ENCODE peak calls at places on chromosome 3, in four cellular contexts. X is SK-N-SH, J is AG04449, E is bronchial epithelial cell. B is an unnamed sample.

GRCh38 chr3:155231792-155232191 is 61.7 kb downstream of the STRIT1 start:
- DNase-seq in X (no peak), J (no peak), E (no peak), B (no peak)

GRCh38 chr3:115825046-115825445 is 201.7 kb downstream of the GAP43 start:
- DNase-seq in X (no peak), J (no peak), E (peak), B (peak)

GRCh38 chr3:151721294-151721693 is 12.4 kb upstream of the AADACL2 start:
- DNase-seq in X (no peak), J (no peak), E (no peak), B (no peak)

GRCh38 chr3:124266517-124266916 is 274.6 kb upstream of the ROPN1 start:
- DNase-seq in X (peak), J (no peak), E (peak), B (no peak)

GRCh38 chr3:55675478-55675877 is 188.4 kb upstream of the WNT5A start:
- DNase-seq in X (no peak), J (no peak), E (no peak), B (no peak)

GRCh38 chr3:55089211-55089610 is 161.4 kb upstream of the LRTM1 start:
- DNase-seq in X (no peak), J (no peak), E (no peak), B (peak)

GRCh38 chr3:30637310-30638227 is 31.2 kb downstream of the TGFBR2 start:
- DNase-seq in X (no peak), J (no peak), E (no peak), B (no peak)

GRCh38 chr3:126031981-126032471 is 51.9 kb downstream of the SLC41A3 start:
- DNase-seq in X (no peak), J (no peak), E (no peak), B (no peak)

GRCh38 chr3:141894524-141895176 is 18.2 kb downstream of the ATP1B3 start:
- DNase-seq in X (no peak), J (peak), E (peak), B (peak)

GRCh38 chr3:10471337-10471721 is 34.1 kb downstream of the ATP2B2 start:
- DNase-seq in X (no peak), J (no peak), E (no peak), B (no peak)
- H3K4me3 ChIP-seq in X (no peak), J (no peak), E (no peak), B (no peak)

DNA sequence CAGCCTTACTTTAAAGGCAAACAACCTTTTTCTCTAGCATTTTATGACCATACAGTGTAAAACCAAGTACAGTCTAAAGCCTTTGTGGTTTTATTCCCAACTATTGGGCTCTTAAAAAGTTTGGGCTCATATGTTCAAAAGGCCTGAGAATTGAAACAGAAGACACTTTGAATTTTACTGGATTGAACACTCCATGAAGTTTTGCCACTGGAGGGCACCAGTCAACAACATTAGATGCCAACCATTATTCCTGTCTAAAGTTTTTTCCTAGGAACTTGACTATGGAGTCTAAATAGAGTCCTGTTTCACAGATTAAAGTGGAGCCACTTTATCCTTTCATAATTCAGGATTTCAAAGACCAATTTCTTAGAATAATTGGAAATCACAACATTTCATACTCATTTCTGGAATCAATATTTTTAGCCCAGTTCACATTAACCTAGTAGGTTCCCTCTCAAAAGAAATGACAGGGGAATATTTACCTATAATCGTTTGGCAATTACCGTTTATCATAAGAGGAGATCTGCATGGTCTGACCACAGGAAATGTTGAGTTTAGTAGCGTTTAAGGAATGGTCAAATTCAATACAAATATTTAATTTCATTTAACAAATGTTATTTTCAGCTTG is 244.1 kb upstream of the PDZRN3 start:
- DNase-seq in X (peak), J (peak), E (peak), B (peak)
- TF ChIP-seq CTCF in X (peak), J (peak), E (peak), B (peak)

DNA sequence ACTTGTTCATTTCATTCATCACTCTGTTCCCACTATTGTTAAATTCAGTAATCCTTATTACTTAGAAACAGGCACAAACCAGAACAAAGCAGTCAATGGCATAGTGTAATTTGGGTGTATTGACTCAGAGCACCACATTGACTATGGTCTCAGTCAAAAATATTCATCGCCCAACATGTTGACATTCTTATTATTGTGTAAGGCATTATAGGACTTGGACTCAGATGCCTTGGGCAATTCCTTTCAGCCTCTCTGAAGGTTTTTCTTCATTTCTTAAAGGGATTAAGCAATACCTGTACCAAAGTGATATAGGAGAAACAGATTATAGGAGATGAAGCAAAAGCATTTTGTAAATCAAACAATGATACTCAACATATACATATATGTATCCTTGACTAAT is 114.7 kb upstream of the BHLHE40 start:
- DNase-seq in X (no peak), J (no peak), E (peak), B (no peak)
- H3K4me3 ChIP-seq in X (no peak), J (no peak), E (no peak), B (no peak)

GRCh38 chr3:146160233-146160963 is 586 bp downstream of the PLOD2 start:
- DNase-seq in X (peak), J (no peak), E (peak), B (peak)
- TF ChIP-seq CTCF in X (peak), J (peak), E (peak), B (peak)

GRCh38 chr3:170044280-170044679 is 6.5 kb downstream of the GPR160 start:
- DNase-seq in X (no peak), J (no peak), E (no peak), B (no peak)
- H3K4me3 ChIP-seq in X (no peak), J (no peak), E (no peak), B (no peak)

GRCh38 chr3:138347084-138347483 is 1.3 kb upstream of the MRAS start:
- DNase-seq in X (no peak), J (no peak), E (no peak), B (no peak)

GRCh38 chr3:138348950-138349739 is 766 bp downstream of the MRAS start:
- DNase-seq in X (peak), J (no peak), E (no peak), B (no peak)

GRCh38 chr3:138349926-138350665 is 1.7 kb downstream of the MRAS start:
- DNase-seq in X (no peak), J (no peak), E (no peak), B (no peak)

GRCh38 chr3:138351151-138351550 is 2.8 kb downstream of the MRAS start:
- DNase-seq in X (no peak), J (no peak), E (peak), B (no peak)

DNA sequence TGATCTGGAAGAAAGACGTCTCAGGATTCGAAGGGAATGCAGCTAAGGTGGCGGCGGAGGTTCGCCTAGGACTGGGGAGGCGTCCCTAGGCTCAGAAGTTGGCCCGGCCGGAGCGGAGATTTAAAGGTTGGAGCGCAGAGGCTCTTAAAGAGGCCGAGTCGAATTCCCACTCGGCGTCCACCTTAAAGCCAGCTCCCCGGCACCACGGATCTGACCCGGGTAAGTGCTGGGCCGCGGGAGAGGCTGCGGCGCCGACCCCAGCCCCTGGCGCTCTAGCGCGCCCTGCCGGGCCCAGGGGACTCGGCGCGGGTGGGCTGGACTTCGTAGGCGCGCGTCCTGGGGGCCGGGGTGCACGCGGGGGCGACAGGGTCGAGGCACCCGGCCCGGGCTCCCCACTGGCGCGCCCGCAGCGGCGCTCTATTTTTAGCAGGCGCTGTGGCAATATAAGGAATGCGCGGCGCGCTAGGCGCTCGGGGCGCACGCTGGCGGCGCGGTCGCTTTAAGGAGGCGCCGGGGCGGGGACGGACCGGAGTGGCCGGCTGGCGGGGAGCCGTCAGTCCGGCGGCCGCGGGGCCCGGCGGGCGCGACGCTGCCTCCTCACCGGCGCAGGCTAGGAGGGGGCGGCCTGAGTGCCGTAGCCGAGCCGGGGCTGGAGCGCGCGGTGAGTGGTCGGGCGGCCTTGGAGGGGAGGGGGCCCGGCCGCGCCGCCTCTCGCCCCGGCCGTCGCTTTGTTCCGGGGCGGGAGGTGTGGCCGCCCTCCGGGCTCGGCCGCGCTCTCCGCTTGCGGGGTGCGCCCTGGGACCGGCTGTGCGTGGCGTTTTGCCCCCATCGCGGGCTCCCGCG is at the start of gene MRAS:
- DNase-seq in X (peak), J (no peak), E (peak), B (no peak)
- TF ChIP-seq CTCF in X (peak), J (peak), E (peak), B (peak)

GRCh38 chr3:111859974-111860859 is 1.2 kb downstream of the PHLDB2 start:
- DNase-seq in X (peak), J (no peak), E (peak), B (peak)

GRCh38 chr3:111862974-111863373 is 3.9 kb downstream of the PHLDB2 start:
- DNase-seq in X (no peak), J (no peak), E (no peak), B (no peak)

GRCh38 chr3:111862415-111862814 is 3.4 kb downstream of the PHLDB2 start:
- DNase-seq in X (no peak), J (no peak), E (no peak), B (no peak)

GRCh38 chr3:111859061-111859973 is at the start of gene PHLDB2:
- DNase-seq in X (peak), J (no peak), E (peak), B (peak)

GRCh38 chr3:111861396-111861795 is 2.3 kb downstream of the PHLDB2 start:
- DNase-seq in X (no peak), J (no peak), E (no peak), B (no peak)
- H3K4me3 ChIP-seq in X (peak), J (peak), E (no peak), B (peak)

GRCh38 chr3:15977089-15977488 is 179.3 kb upstream of the ANKRD28 start:
- DNase-seq in X (no peak), J (no peak), E (no peak), B (no peak)

GRCh38 chr3:15976524-15976923 is 178.7 kb upstream of the ANKRD28 start:
- DNase-seq in X (no peak), J (no peak), E (peak), B (no peak)

GRCh38 chr3:15973930-15974329 is 176.2 kb upstream of the ANKRD28 start:
- DNase-seq in X (no peak), J (no peak), E (no peak), B (no peak)

GRCh38 chr3:15973414-15973813 is 175.6 kb upstream of the ANKRD28 start:
- DNase-seq in X (no peak), J (no peak), E (no peak), B (no peak)

GRCh38 chr3:15974647-15975046 is 176.9 kb upstream of the ANKRD28 start:
- DNase-seq in X (no peak), J (no peak), E (no peak), B (no peak)
- TF ChIP-seq CTCF in X (peak), J (peak), E (peak), B (no peak)

GRCh38 chr3:50319181-50319871 is 3.2 kb downstream of the HYAL2 start:
- DNase-seq in X (no peak), J (no peak), E (no peak), B (no peak)
- H3K4me3 ChIP-seq in X (no peak), J (no peak), E (no peak), B (no peak)

GRCh38 chr3:188279696-188280398 is 125.9 kb downstream of the LPP start:
- DNase-seq in X (no peak), J (no peak), E (no peak), B (no peak)
- TF ChIP-seq CTCF in X (no peak), J (no peak), E (no peak), B (no peak)